ENCODE peak calls at places on chromosomes 6 and 20, in nine cellular contexts. J is hypothalamus; C is iris pigment epithelial cell; H is GM20000; N is AG08395; V is NCI-H1092; I is NT2/D1; M is prostate gland; D is activated CD8-positive, alpha-beta T cell treated with anti-CD3 and anti-CD28 coated beads for 36 hours. K is an unnamed sample.

GRCh38 chr6:152529364-152529763 is 107.8 kb downstream of the SYNE1 start:
- DNase-seq in V (no peak), N (no peak), J (no peak), D (no peak), C (peak), H (no peak), I (no peak), M (no peak), K (no peak)

GRCh38 chr6:89353702-89354392 is 1.3 kb upstream of the UBE2J1 start:
- DNase-seq in V (peak), D (no peak), H (peak), M (no peak), I (no peak), N (no peak), J (no peak), C (no peak), K (no peak)

GRCh38 chr20:40908311-40908710 is 120.3 kb upstream of the TOP1 start:
- DNase-seq in N (no peak), C (no peak), V (no peak), H (no peak), J (no peak), D (no peak), M (no peak), I (no peak), K (no peak)

GRCh38 chr20:61024390-61024789 is 227.7 kb upstream of the CDH4 start:
- DNase-seq in D (no peak), H (no peak), V (no peak), J (no peak), M (no peak), N (no peak), I (no peak), C (no peak), K (no peak)

GRCh38 chr6:33028220-33028849 is 18.9 kb upstream of the HLA-DOA start:
- DNase-seq in D (no peak), H (no peak), M (no peak), J (no peak), V (no peak), I (no peak), N (no peak), C (no peak), K (no peak)

GRCh38 chr6:19269341-19269898 is 567.8 kb upstream of the ID4 start:
- DNase-seq in I (no peak), C (no peak), N (no peak), V (no peak), D (no peak), J (no peak), H (no peak), M (no peak), K (no peak)

GRCh38 chr6:145583753-145584152 is 151.6 kb downstream of the EPM2A start:
- DNase-seq in H (no peak), I (no peak), D (no peak), N (no peak), M (no peak), C (no peak), J (no peak), V (no peak), K (no peak)

GRCh38 chr20:17610566-17611289 is 40.9 kb downstream of the DSTN start:
- DNase-seq in J (no peak), N (no peak), V (no peak), D (peak), M (no peak), I (no peak), C (no peak), H (peak), K (no peak)

GRCh38 chr20:32945710-32946221 is 58.5 kb downstream of the SUN5 start:
- DNase-seq in J (no peak), I (no peak), C (peak), M (no peak), D (peak), V (no peak), H (peak), N (peak), K (peak)

GRCh38 chr20:6660441-6660840 is 107.0 kb upstream of the BMP2 start:
- DNase-seq in N (no peak), I (no peak), C (no peak), J (no peak), M (no peak), H (no peak), D (no peak), V (no peak), K (no peak)